ENCODE peak calls at places on chromosomes 11 and 22, in eight cellular contexts. One of them, this sample, is unnamed.

GRCh38 chr11:76560219-76560618 is 110.3 kb downstream of the LRRC32 start:
- DNase-seq in pancreas: no peak
- DNase-seq in coronary artery: no peak
- DNase-seq in astrocyte of the cerebellum: no peak
- DNase-seq in LNCaP clone FGC: no peak
- DNase-seq in AG04449: no peak
- DNase-seq in mammary epithelial cell: peak; percentile 37
- DNase-seq in astrocyte of the spinal cord: peak; percentile 33
- DNase-seq in this sample: no peak

GRCh38 chr22:18954333-18954732 is 18.2 kb upstream of the PRODH start:
- DNase-seq in AG04449: no peak
- DNase-seq in LNCaP clone FGC: no peak
- DNase-seq in pancreas: peak; percentile 29
- DNase-seq in astrocyte of the spinal cord: peak; percentile 33
- DNase-seq in astrocyte of the cerebellum: peak; percentile 6
- DNase-seq in coronary artery: no peak
- DNase-seq in mammary epithelial cell: peak; percentile 35
- DNase-seq in this sample: peak; percentile 36

GRCh38 chr11:47056261-47056915 is 119.8 kb downstream of the CSTPP1 start:
- DNase-seq in astrocyte of the cerebellum: peak; percentile 26
- DNase-seq in astrocyte of the spinal cord: peak; percentile 65
- DNase-seq in LNCaP clone FGC: no peak
- DNase-seq in AG04449: no peak
- DNase-seq in mammary epithelial cell: peak; percentile 17
- DNase-seq in coronary artery: no peak
- DNase-seq in pancreas: no peak
- DNase-seq in this sample: peak; percentile 89

GRCh38 chr22:37197451-37198289 is 9.6 kb upstream of the C1QTNF6 start:
- DNase-seq in AG04449: no peak
- DNase-seq in coronary artery: no peak
- DNase-seq in astrocyte of the cerebellum: no peak
- DNase-seq in mammary epithelial cell: peak; percentile 95
- DNase-seq in LNCaP clone FGC: peak; percentile 39
- DNase-seq in pancreas: peak; percentile 55
- DNase-seq in astrocyte of the spinal cord: peak; percentile 52
- DNase-seq in this sample: peak; percentile 84

GRCh38 chr11:42524534-42525227 is 787.1 kb upstream of the API5 start:
- DNase-seq in astrocyte of the cerebellum: peak; percentile 46
- DNase-seq in pancreas: peak; percentile 25
- DNase-seq in mammary epithelial cell: peak; percentile 52
- DNase-seq in coronary artery: no peak
- DNase-seq in astrocyte of the spinal cord: peak; percentile 66
- DNase-seq in LNCaP clone FGC: peak; percentile 72
- DNase-seq in AG04449: no peak
- DNase-seq in this sample: peak; percentile 54

GRCh38 chr22:49764151-49764581 is 63.5 kb downstream of the BRD1 start:
- DNase-seq in astrocyte of the cerebellum: no peak
- DNase-seq in astrocyte of the spinal cord: no peak
- DNase-seq in LNCaP clone FGC: no peak
- DNase-seq in mammary epithelial cell: no peak
- DNase-seq in coronary artery: peak; percentile 52
- DNase-seq in AG04449: no peak
- DNase-seq in pancreas: peak; percentile 5
- DNase-seq in this sample: no peak

GRCh38 chr22:44709881-44710400 is 7.9 kb downstream of the PRR5 start:
- DNase-seq in mammary epithelial cell: no peak
- DNase-seq in astrocyte of the spinal cord: no peak
- DNase-seq in pancreas: no peak
- DNase-seq in astrocyte of the cerebellum: no peak
- DNase-seq in LNCaP clone FGC: no peak
- DNase-seq in coronary artery: no peak
- DNase-seq in AG04449: no peak
- DNase-seq in this sample: no peak

GRCh38 chr11:72352859-72353551 is 81.3 kb downstream of the CLPB start:
- DNase-seq in astrocyte of the cerebellum: peak; percentile 49
- DNase-seq in LNCaP clone FGC: no peak
- DNase-seq in AG04449: peak; percentile 23
- DNase-seq in pancreas: no peak
- DNase-seq in mammary epithelial cell: peak; percentile 10
- DNase-seq in coronary artery: no peak
- DNase-seq in astrocyte of the spinal cord: peak; percentile 69
- DNase-seq in this sample: peak; percentile 52

GRCh38 chr11:76700177-76701100 is 29.9 kb upstream of the LRRC32 start:
- DNase-seq in mammary epithelial cell: peak; percentile 12
- DNase-seq in astrocyte of the spinal cord: peak; percentile 81
- DNase-seq in LNCaP clone FGC: no peak
- DNase-seq in AG04449: peak; percentile 69
- DNase-seq in astrocyte of the cerebellum: peak; percentile 45
- DNase-seq in coronary artery: no peak
- DNase-seq in pancreas: peak; percentile 33
- DNase-seq in this sample: peak; percentile 85

GRCh38 chr11:2097998-2098690 is 41.0 kb downstream of the IGF2 start:
- DNase-seq in mammary epithelial cell: no peak
- DNase-seq in astrocyte of the spinal cord: no peak
- DNase-seq in pancreas: no peak
- DNase-seq in astrocyte of the cerebellum: no peak
- DNase-seq in LNCaP clone FGC: no peak
- DNase-seq in coronary artery: no peak
- DNase-seq in AG04449: no peak
- DNase-seq in this sample: no peak

GRCh38 chr11:110335358-110335757 is 38.9 kb upstream of the RDX start:
- DNase-seq in astrocyte of the spinal cord: no peak
- DNase-seq in LNCaP clone FGC: no peak
- DNase-seq in astrocyte of the cerebellum: no peak
- DNase-seq in AG04449: no peak
- DNase-seq in pancreas: no peak
- DNase-seq in coronary artery: no peak
- DNase-seq in mammary epithelial cell: no peak
- DNase-seq in this sample: no peak

GRCh38 chr11:2750601-2751522 is 51.1 kb upstream of the KCNQ1OT1 start:
- DNase-seq in mammary epithelial cell: no peak
- DNase-seq in pancreas: no peak
- DNase-seq in astrocyte of the spinal cord: no peak
- DNase-seq in astrocyte of the cerebellum: no peak
- DNase-seq in LNCaP clone FGC: no peak
- DNase-seq in coronary artery: no peak
- DNase-seq in AG04449: no peak
- DNase-seq in this sample: no peak

GRCh38 chr11:118996926-118997626 is 862 bp upstream of the CENATAC start:
- DNase-seq in AG04449: no peak
- DNase-seq in coronary artery: no peak
- DNase-seq in mammary epithelial cell: peak; percentile 16
- DNase-seq in LNCaP clone FGC: no peak
- DNase-seq in astrocyte of the cerebellum: no peak
- DNase-seq in pancreas: no peak
- DNase-seq in astrocyte of the spinal cord: peak; percentile 17
- DNase-seq in this sample: peak; percentile 40

GRCh38 chr11:65417702-65418430 is 4.7 kb upstream of the NEAT1 start:
- DNase-seq in coronary artery: peak; percentile 92
- DNase-seq in AG04449: no peak
- DNase-seq in astrocyte of the spinal cord: peak; percentile 60
- DNase-seq in pancreas: peak; percentile 50
- DNase-seq in astrocyte of the cerebellum: no peak
- DNase-seq in LNCaP clone FGC: no peak
- DNase-seq in mammary epithelial cell: peak; percentile 13
- DNase-seq in this sample: peak; percentile 61

GRCh38 chr11:65416341-65417185 is 6.0 kb upstream of the NEAT1 start:
- DNase-seq in LNCaP clone FGC: no peak
- DNase-seq in coronary artery: peak; percentile 93
- DNase-seq in mammary epithelial cell: peak; percentile 68
- DNase-seq in astrocyte of the cerebellum: no peak
- DNase-seq in AG04449: no peak
- DNase-seq in pancreas: peak; percentile 89
- DNase-seq in astrocyte of the spinal cord: peak; percentile 72
- DNase-seq in this sample: peak; percentile 79

GRCh38 chr11:65417221-65417701 is 5.3 kb upstream of the NEAT1 start:
- DNase-seq in coronary artery: peak; percentile 86
- DNase-seq in astrocyte of the spinal cord: no peak
- DNase-seq in AG04449: no peak
- DNase-seq in astrocyte of the cerebellum: no peak
- DNase-seq in LNCaP clone FGC: no peak
- DNase-seq in mammary epithelial cell: no peak
- DNase-seq in pancreas: peak; percentile 63
- DNase-seq in this sample: peak; percentile 9

GRCh38 chr11:65414776-65415498 is 7.7 kb upstream of the NEAT1 start:
- DNase-seq in mammary epithelial cell: no peak
- DNase-seq in pancreas: no peak
- DNase-seq in astrocyte of the spinal cord: no peak
- DNase-seq in coronary artery: peak; percentile 71
- DNase-seq in astrocyte of the cerebellum: no peak
- DNase-seq in AG04449: no peak
- DNase-seq in LNCaP clone FGC: no peak
- DNase-seq in this sample: peak; percentile 21

DNA sequence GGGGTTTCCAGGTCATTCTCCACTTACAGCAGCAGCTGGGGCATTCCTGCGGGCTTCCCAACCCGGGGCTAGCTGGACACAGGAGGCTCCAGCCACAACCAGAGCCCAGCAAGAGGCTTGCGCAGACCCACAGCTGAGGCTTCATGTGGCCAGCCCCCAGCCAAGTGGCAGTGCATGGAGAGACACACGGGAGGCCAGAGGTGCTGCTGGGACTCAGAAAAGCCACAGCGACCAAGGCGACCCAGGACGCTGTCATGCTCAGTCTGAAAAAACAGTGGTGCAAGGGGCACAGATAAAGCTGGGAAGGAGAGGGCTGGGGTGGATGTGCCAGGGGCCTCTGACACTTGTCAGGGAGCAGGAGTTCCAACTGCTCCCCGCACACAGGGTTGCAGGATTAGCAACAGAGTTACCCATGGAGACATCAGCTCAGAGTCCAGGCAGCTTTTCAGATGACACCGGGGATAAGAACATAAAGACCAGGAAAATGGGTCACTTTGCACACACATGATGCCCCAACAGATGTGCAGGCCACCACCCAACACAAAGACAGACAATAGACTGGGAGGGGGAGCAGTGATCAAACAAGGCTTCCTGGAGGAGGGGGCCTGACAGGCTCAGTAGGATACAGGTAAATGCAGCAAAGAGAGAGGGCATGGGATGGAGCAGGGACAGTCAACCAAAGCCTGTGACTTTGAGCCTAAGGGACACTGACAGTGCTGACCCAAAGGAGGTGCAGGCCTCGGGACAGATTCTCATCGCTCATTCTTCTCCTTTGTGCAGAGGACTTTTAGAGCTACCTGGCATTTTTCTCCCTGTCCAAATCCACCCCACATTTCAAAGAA is 6.9 kb upstream of the NEAT1 start:
- DNase-seq in pancreas: no peak
- DNase-seq in astrocyte of the spinal cord: no peak
- DNase-seq in mammary epithelial cell: no peak
- DNase-seq in astrocyte of the cerebellum: no peak
- DNase-seq in coronary artery: peak; percentile 73
- DNase-seq in AG04449: no peak
- DNase-seq in LNCaP clone FGC: no peak
- DNase-seq in this sample: no peak
- H3K4me3 ChIP-seq in pancreas: peak overlapping the region; percentile 14
- H3K4me3 ChIP-seq in astrocyte of the spinal cord: peak overlapping the region; percentile 20
- H3K4me3 ChIP-seq in mammary epithelial cell: no peak overlapping the region
- H3K4me3 ChIP-seq in astrocyte of the cerebellum: peak overlapping the region; percentile 24
- H3K4me3 ChIP-seq in coronary artery: peak overlapping the region; percentile 90
- H3K4me3 ChIP-seq in AG04449: peak overlapping the region; percentile 38
- H3K4me3 ChIP-seq in LNCaP clone FGC: no peak overlapping the region
- H3K4me3 ChIP-seq in this sample: peak overlapping the region; percentile 64

GRCh38 chr22:20983081-20983745 is 1.1 kb downstream of the LZTR1 start:
- DNase-seq in coronary artery: no peak
- DNase-seq in AG04449: no peak
- DNase-seq in pancreas: no peak
- DNase-seq in astrocyte of the cerebellum: no peak
- DNase-seq in mammary epithelial cell: no peak
- DNase-seq in LNCaP clone FGC: no peak
- DNase-seq in astrocyte of the spinal cord: no peak
- DNase-seq in this sample: peak; percentile 6
- TF ChIP-seq CTCF in coronary artery: no peak
- TF ChIP-seq CTCF in AG04449: no peak
- TF ChIP-seq CTCF in pancreas: no peak
- TF ChIP-seq CTCF in astrocyte of the cerebellum: no peak
- TF ChIP-seq CTCF in mammary epithelial cell: no peak
- TF ChIP-seq CTCF in LNCaP clone FGC: no peak
- TF ChIP-seq CTCF in astrocyte of the spinal cord: no peak
- TF ChIP-seq CTCF in this sample: no peak

GRCh38 chr11:114342476-114342875 is 46.3 kb downstream of the NNMT start:
- DNase-seq in coronary artery: no peak
- DNase-seq in AG04449: no peak
- DNase-seq in astrocyte of the spinal cord: no peak
- DNase-seq in LNCaP clone FGC: no peak
- DNase-seq in pancreas: no peak
- DNase-seq in astrocyte of the cerebellum: no peak
- DNase-seq in mammary epithelial cell: no peak
- DNase-seq in this sample: no peak

GRCh38 chr11:114344494-114344893 is 48.3 kb downstream of the NNMT start:
- DNase-seq in pancreas: no peak
- DNase-seq in coronary artery: no peak
- DNase-seq in astrocyte of the cerebellum: no peak
- DNase-seq in LNCaP clone FGC: no peak
- DNase-seq in astrocyte of the spinal cord: no peak
- DNase-seq in AG04449: no peak
- DNase-seq in mammary epithelial cell: no peak
- DNase-seq in this sample: no peak

GRCh38 chr11:114343493-114343892 is 47.3 kb downstream of the NNMT start:
- DNase-seq in mammary epithelial cell: no peak
- DNase-seq in AG04449: no peak
- DNase-seq in astrocyte of the cerebellum: no peak
- DNase-seq in pancreas: no peak
- DNase-seq in LNCaP clone FGC: no peak
- DNase-seq in astrocyte of the spinal cord: no peak
- DNase-seq in coronary artery: no peak
- DNase-seq in this sample: no peak

GRCh38 chr11:114343020-114343419 is 46.8 kb downstream of the NNMT start:
- DNase-seq in LNCaP clone FGC: no peak
- DNase-seq in AG04449: no peak
- DNase-seq in astrocyte of the cerebellum: no peak
- DNase-seq in coronary artery: no peak
- DNase-seq in pancreas: no peak
- DNase-seq in mammary epithelial cell: no peak
- DNase-seq in astrocyte of the spinal cord: no peak
- DNase-seq in this sample: no peak

GRCh38 chr11:114340311-114341131 is 44.3 kb downstream of the NNMT start:
- DNase-seq in LNCaP clone FGC: peak; percentile 50
- DNase-seq in AG04449: no peak
- DNase-seq in pancreas: no peak
- DNase-seq in mammary epithelial cell: peak; percentile 57
- DNase-seq in coronary artery: no peak
- DNase-seq in astrocyte of the spinal cord: peak; percentile 79
- DNase-seq in astrocyte of the cerebellum: peak; percentile 65
- DNase-seq in this sample: peak; percentile 91
- H3K4me3 ChIP-seq in LNCaP clone FGC: no peak overlapping the region
- H3K4me3 ChIP-seq in AG04449: no peak overlapping the region
- H3K4me3 ChIP-seq in pancreas: no peak overlapping the region
- H3K4me3 ChIP-seq in mammary epithelial cell: peak overlapping the region; percentile 9
- H3K4me3 ChIP-seq in coronary artery: peak overlapping the region; percentile 56
- H3K4me3 ChIP-seq in astrocyte of the spinal cord: no peak overlapping the region
- H3K4me3 ChIP-seq in astrocyte of the cerebellum: no peak overlapping the region
- H3K4me3 ChIP-seq in this sample: peak overlapping the region; percentile 59

DNA sequence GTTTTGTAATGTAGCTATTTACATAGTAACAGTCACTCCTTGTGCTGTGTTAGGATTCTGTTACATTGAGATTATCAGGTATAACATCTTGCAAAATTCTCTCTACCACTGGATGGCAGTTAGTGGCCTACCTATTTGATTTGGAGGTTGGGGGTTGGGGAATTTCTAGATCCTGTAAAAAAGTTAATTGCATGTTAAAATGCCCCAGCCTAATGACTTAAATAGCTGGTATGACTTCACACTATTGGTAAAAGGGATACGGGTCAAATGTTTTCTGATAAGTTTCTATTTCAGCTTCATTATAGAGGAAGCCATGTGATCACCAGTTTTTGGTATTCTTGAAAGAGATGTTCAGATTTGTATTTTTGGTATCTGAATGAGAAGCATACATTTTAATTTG is 2.8 kb downstream of the GRK3 start:
- DNase-seq in coronary artery: no peak
- DNase-seq in astrocyte of the spinal cord: no peak
- DNase-seq in mammary epithelial cell: peak; percentile 19
- DNase-seq in astrocyte of the cerebellum: no peak
- DNase-seq in LNCaP clone FGC: peak; percentile 35
- DNase-seq in AG04449: no peak
- DNase-seq in pancreas: no peak
- DNase-seq in this sample: no peak
- TF ChIP-seq CTCF in coronary artery: no peak
- TF ChIP-seq CTCF in astrocyte of the spinal cord: no peak
- TF ChIP-seq CTCF in mammary epithelial cell: peak; percentile 25
- TF ChIP-seq CTCF in astrocyte of the cerebellum: no peak
- TF ChIP-seq CTCF in LNCaP clone FGC: peak; percentile 54
- TF ChIP-seq CTCF in AG04449: no peak
- TF ChIP-seq CTCF in pancreas: no peak
- TF ChIP-seq CTCF in this sample: no peak

This sample was measured in fibroblast of the aortic adventitia.